ENCODE peak calls at places on chromosomes 12 and 14, in nine cellular contexts. O is neural crest cell, W is activated B cell treated with CpG ODN at 0.5 μM for 24 hours, Z is IMR-90, P is A549, Q is endothelial cell of umbilical vein, M is tibial artery, E is progenitor cell of endocrine pancreas, V is hepatocyte. A is an unnamed sample.

GRCh38 chr14:94163806-94164205 is 10.3 kb upstream of the PPP4R4 start:
- DNase-seq in O (no peak), W (no peak), Z (no peak), P (no peak), Q (no peak), M (no peak), E (no peak), V (no peak), A (no peak)

GRCh38 chr14:95741051-95741490 is 27.1 kb upstream of the TCL1A start:
- DNase-seq in O (no peak), W (no peak), Z (no peak), P (no peak), Q (no peak), M (no peak), E (no peak), V (peak; percentile 44), A (no peak)

GRCh38 chr14:35351897-35352273 is 52.7 kb downstream of the NFKBIA start:
- DNase-seq in O (no peak), W (no peak), Z (no peak), P (no peak), Q (no peak), M (no peak), E (no peak), V (no peak), A (no peak)

GRCh38 chr12:72471806-72472205 is 199.6 kb downstream of the TRHDE start:
- DNase-seq in O (no peak), W (no peak), Z (no peak), P (no peak), Q (no peak), M (no peak), E (no peak), V (no peak), A (no peak)

GRCh38 chr14:52283099-52283498 is 15.6 kb downstream of the PTGDR start:
- DNase-seq in O (no peak), W (no peak), Z (no peak), P (no peak), Q (no peak), M (no peak), E (no peak), V (no peak), A (no peak)

GRCh38 chr12:21580748-21581495 is 23.7 kb downstream of the GYS2 start:
- DNase-seq in O (no peak), W (no peak), Z (no peak), P (no peak), Q (no peak), M (no peak), E (no peak), V (no peak), A (no peak)

GRCh38 chr12:79344855-79345840 is 345.6 kb downstream of the PAWR start:
- DNase-seq in O (peak; percentile 18), W (no peak), Z (peak; percentile 50), P (peak; percentile 86), Q (peak; percentile 54), M (no peak), E (peak; percentile 17), V (peak; percentile 58), A (no peak)

GRCh38 chr14:57501039-57501557 is 7.4 kb upstream of the CCDC198 start:
- DNase-seq in O (no peak), W (no peak), Z (no peak), P (no peak), Q (no peak), M (no peak), E (no peak), V (no peak), A (no peak)

GRCh38 chr12:9615420-9616135 is 7.9 kb upstream of the KLRB1 start:
- DNase-seq in O (no peak), W (no peak), Z (no peak), P (no peak), Q (no peak), M (no peak), E (no peak), V (no peak), A (no peak)

GRCh38 chr12:19437996-19438395 is 1.3 kb upstream of the AEBP2 start:
- DNase-seq in O (no peak), W (no peak), Z (no peak), P (no peak), Q (no peak), M (no peak), E (no peak), V (no peak), A (no peak)

GRCh38 chr14:100078997-100079561 is 13.9 kb downstream of the EVL start:
- DNase-seq in O (no peak), W (no peak), Z (peak; percentile 72), P (no peak), Q (peak; percentile 9), M (no peak), E (no peak), V (peak; percentile 42), A (no peak)
- TF ChIP-seq CTCF in O (no peak), W (no peak), Z (peak; percentile 6), P (no peak), Q (no peak), M (no peak), E (no peak), V (peak; percentile 14), A (no peak)

GRCh38 chr12:123085046-123085445 is 65.8 kb downstream of the PITPNM2 start:
- DNase-seq in O (no peak), W (no peak), Z (no peak), P (no peak), Q (no peak), M (no peak), E (no peak), V (no peak), A (no peak)

GRCh38 chr12:123083661-123084571 is 67.0 kb downstream of the PITPNM2 start:
- DNase-seq in O (no peak), W (peak; percentile 35), Z (no peak), P (no peak), Q (no peak), M (no peak), E (no peak), V (no peak), A (no peak)

GRCh38 chr12:123089125-123089524 is 61.8 kb downstream of the PITPNM2 start:
- DNase-seq in O (no peak), W (no peak), Z (no peak), P (no peak), Q (no peak), M (no peak), E (no peak), V (no peak), A (no peak)

GRCh38 chr12:123089631-123090353 is 61.1 kb downstream of the PITPNM2 start:
- DNase-seq in O (no peak), W (no peak), Z (peak; percentile 99), P (peak; percentile 85), Q (peak; percentile 84), M (no peak), E (no peak), V (peak; percentile 55), A (no peak)

DNA sequence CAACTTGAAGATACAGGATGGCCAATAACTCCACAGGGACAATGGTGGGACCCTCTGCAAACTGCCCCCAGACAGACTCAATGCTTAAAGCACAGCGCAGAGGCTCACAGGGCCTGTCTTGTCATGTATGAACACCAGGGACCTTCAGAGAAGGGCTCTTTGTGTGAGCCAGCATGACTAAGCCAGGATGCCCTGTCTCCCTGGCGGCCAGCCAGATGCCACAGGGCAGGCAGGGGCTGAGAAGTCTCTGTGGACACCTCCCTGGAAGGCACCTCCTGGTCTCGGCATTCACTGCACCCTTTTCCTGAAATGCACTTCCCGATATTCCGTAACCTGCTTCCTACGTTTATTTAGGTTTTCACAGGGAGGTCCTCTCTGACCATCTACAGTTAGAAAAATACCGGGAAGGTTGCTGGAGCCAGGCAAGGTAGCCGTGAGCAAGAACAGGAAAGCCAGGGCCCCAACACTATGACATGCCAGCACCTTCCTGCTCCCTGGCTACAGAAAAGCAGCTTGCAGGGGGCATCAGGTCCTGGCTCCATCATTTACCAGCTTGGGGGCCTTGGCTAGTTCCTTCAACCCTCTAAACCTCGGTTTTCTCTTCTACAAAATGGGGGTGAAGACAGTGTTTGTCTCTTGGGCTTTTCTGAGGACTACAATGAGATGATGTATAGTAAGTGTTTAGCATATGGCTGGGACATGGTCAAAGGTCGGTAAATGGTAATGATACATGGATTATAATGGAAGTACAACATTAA is 65.0 kb downstream of the PITPNM2 start:
- DNase-seq in O (no peak), W (no peak), Z (peak; percentile 32), P (peak; percentile 90), Q (peak; percentile 80), M (no peak), E (no peak), V (no peak), A (peak; percentile 78)
- TF ChIP-seq CTCF in O (no peak), W (no peak), Z (no peak), P (no peak), Q (peak; percentile 10), M (no peak), E (no peak), V (no peak), A (no peak)

DNA sequence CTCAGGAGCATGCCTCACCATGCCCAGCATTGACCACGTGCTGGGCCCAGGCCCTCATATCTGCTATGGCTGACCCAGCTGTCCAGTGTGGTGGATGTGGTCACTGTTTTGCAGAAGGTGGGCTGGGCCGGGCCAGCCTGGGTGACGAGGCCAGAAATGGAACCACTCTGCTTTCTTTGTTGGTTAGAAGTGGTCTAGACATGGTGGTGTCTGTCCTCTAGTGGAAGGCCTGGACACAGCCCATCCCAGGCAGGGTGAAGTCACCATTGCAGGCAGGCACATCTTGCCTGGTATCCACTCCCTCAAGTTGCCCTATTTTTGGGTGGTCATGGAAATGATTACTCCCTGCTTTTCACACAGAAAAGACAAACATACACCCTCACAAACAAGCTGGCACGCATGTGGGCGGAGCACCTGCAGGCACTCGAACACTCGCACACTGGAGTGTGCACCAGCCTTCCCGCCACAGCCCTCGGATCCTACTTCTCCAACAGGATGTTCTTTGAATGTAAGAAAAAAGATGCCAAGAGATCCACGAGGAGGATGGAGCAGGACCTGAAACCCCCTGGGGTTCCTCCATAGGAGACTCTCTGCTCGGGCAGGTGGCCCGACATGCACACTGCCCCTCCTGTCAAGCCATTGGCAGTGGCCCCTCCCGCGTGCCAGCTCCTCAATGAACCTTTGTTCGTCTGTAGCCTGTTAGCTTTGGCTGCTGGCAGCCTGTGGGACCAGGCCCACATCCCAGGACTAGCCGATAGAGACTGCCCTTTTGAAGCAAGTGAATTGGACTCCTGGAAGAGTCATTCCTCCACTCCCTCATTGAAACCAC is 38.4 kb downstream of the MLXIP start:
- DNase-seq in O (no peak), W (no peak), Z (no peak), P (peak; percentile 42), Q (no peak), M (no peak), E (no peak), V (no peak), A (no peak)
- TF ChIP-seq CTCF in O (no peak), W (no peak), Z (no peak), P (peak; percentile 7), Q (no peak), M (no peak), E (no peak), V (no peak), A (no peak)

DNA sequence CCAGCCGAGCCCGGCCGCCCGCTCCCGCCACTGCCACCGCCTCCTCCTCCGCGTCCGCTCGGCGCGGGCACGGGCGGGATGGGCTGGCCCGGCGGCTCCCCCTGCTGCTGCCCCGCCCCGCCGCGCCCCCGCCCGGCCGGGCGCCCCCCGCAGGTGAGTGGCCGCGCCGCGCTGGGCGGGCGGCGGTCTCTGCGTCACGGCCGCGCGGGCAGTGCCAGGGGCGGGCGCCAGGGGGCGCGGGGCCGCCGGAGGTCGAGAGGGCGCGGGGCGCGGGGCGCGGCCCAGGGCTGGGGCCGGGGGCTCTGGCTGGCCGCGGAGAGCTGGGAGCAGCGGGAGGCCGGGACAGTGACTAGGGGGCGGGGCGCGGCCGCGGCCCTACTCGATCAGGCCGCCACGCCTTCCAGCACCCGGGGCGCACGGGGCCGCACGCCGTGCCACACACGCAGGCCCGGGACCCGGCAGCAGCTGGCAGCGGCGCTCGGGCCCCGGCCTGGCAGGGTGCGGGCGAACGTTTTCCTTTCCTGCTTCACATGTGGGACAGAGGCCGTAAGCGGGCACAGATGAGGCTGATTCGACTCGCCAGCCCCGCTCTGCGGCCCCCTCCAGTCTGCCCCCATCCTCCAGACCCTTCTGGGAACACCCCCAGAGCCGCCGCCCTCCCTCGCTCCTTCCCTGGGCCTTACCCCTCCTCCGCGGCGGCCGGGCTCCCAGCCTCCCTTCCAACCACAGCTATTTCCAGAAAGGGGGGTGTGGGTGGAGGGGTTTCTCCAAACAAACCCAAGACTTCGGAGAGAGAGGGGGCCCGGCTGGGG is 2.4 kb upstream of the TNS2 start:
- DNase-seq in O (peak; percentile 65), W (peak; percentile 80), Z (peak; percentile 69), P (peak; percentile 83), Q (peak; percentile 32), M (peak; percentile 93), E (peak; percentile 79), V (peak; percentile 93), A (peak; percentile 72)
- TF ChIP-seq CTCF in O (peak; percentile 46), W (no peak), Z (peak; percentile 41), P (peak; percentile 71), Q (no peak), M (no peak), E (peak; percentile 41), V (no peak), A (peak; percentile 45)